ENCODE peak calls at places on chromosomes 16 and 17, in eight cellular contexts. One of them, this sample, is unnamed.

GRCh38 chr17:60231691-60232090 is 81.9 kb downstream of the CA4 start:
- DNase-seq in GM12892: no peak
- DNase-seq in astrocyte of the spinal cord: peak
- DNase-seq in Peyer's patch: no peak
- DNase-seq in fibroblast of pulmonary artery: peak
- DNase-seq in PC-3: no peak
- DNase-seq in frontal cortex: peak
- DNase-seq in T-helper 1 cell: no peak
- DNase-seq in this sample: no peak

GRCh38 chr17:80516533-80516932 is 28.1 kb upstream of the RPTOR start:
- DNase-seq in GM12892: no peak
- DNase-seq in fibroblast of pulmonary artery: no peak
- DNase-seq in Peyer's patch: no peak
- DNase-seq in T-helper 1 cell: no peak
- DNase-seq in frontal cortex: no peak
- DNase-seq in astrocyte of the spinal cord: no peak
- DNase-seq in PC-3: no peak
- DNase-seq in this sample: no peak

GRCh38 chr17:51778842-51779241 is 379.7 kb downstream of the CA10 start:
- DNase-seq in Peyer's patch: no peak
- DNase-seq in frontal cortex: no peak
- DNase-seq in astrocyte of the spinal cord: no peak
- DNase-seq in PC-3: no peak
- DNase-seq in fibroblast of pulmonary artery: no peak
- DNase-seq in GM12892: no peak
- DNase-seq in T-helper 1 cell: no peak
- DNase-seq in this sample: no peak

GRCh38 chr17:82175166-82175565 is 37.5 kb downstream of the CCDC57 start:
- DNase-seq in Peyer's patch: no peak
- DNase-seq in PC-3: no peak
- DNase-seq in GM12892: no peak
- DNase-seq in astrocyte of the spinal cord: no peak
- DNase-seq in T-helper 1 cell: no peak
- DNase-seq in fibroblast of pulmonary artery: no peak
- DNase-seq in frontal cortex: no peak
- DNase-seq in this sample: no peak

GRCh38 chr16:84844561-84845495 is 25.0 kb downstream of the CRISPLD2 start:
- DNase-seq in PC-3: no peak
- DNase-seq in GM12892: peak
- DNase-seq in fibroblast of pulmonary artery: no peak
- DNase-seq in astrocyte of the spinal cord: no peak
- DNase-seq in T-helper 1 cell: no peak
- DNase-seq in Peyer's patch: no peak
- DNase-seq in frontal cortex: no peak
- DNase-seq in this sample: no peak

GRCh38 chr16:28010671-28011070 is 52.8 kb downstream of the GSG1L start:
- DNase-seq in Peyer's patch: no peak
- DNase-seq in GM12892: no peak
- DNase-seq in T-helper 1 cell: no peak
- DNase-seq in PC-3: no peak
- DNase-seq in fibroblast of pulmonary artery: peak
- DNase-seq in frontal cortex: no peak
- DNase-seq in astrocyte of the spinal cord: no peak
- DNase-seq in this sample: no peak

GRCh38 chr16:12900599-12901203 is 697 bp upstream of the SHISA9 start:
- DNase-seq in Peyer's patch: no peak
- DNase-seq in astrocyte of the spinal cord: no peak
- DNase-seq in GM12892: no peak
- DNase-seq in PC-3: no peak
- DNase-seq in fibroblast of pulmonary artery: no peak
- DNase-seq in frontal cortex: no peak
- DNase-seq in T-helper 1 cell: no peak
- DNase-seq in this sample: no peak

GRCh38 chr17:5468075-5468473 is 708 bp downstream of the DHX33 start:
- DNase-seq in Peyer's patch: no peak
- DNase-seq in PC-3: no peak
- DNase-seq in frontal cortex: no peak
- DNase-seq in fibroblast of pulmonary artery: no peak
- DNase-seq in GM12892: no peak
- DNase-seq in T-helper 1 cell: no peak
- DNase-seq in astrocyte of the spinal cord: peak
- DNase-seq in this sample: no peak

GRCh38 chr16:2486645-2487516 is 12.0 kb downstream of the TBC1D24 start:
- DNase-seq in GM12892: peak
- DNase-seq in astrocyte of the spinal cord: no peak
- DNase-seq in fibroblast of pulmonary artery: no peak
- DNase-seq in frontal cortex: peak
- DNase-seq in T-helper 1 cell: peak
- DNase-seq in Peyer's patch: peak
- DNase-seq in PC-3: no peak
- DNase-seq in this sample: no peak

GRCh38 chr17:58415371-58416055 is 1.8 kb downstream of the RNF43 start:
- DNase-seq in T-helper 1 cell: no peak
- DNase-seq in Peyer's patch: peak
- DNase-seq in GM12892: no peak
- DNase-seq in fibroblast of pulmonary artery: no peak
- DNase-seq in frontal cortex: no peak
- DNase-seq in astrocyte of the spinal cord: no peak
- DNase-seq in PC-3: peak
- DNase-seq in this sample: no peak

GRCh38 chr16:51636913-51637743 is 486.1 kb upstream of the SALL1 start:
- DNase-seq in Peyer's patch: no peak
- DNase-seq in fibroblast of pulmonary artery: no peak
- DNase-seq in GM12892: no peak
- DNase-seq in T-helper 1 cell: no peak
- DNase-seq in PC-3: peak
- DNase-seq in astrocyte of the spinal cord: no peak
- DNase-seq in frontal cortex: no peak
- DNase-seq in this sample: no peak

GRCh38 chr17:77371117-77371887 is 230.5 kb downstream of the SEC14L1 start:
- DNase-seq in Peyer's patch: peak
- DNase-seq in GM12892: no peak
- DNase-seq in fibroblast of pulmonary artery: no peak
- DNase-seq in T-helper 1 cell: no peak
- DNase-seq in astrocyte of the spinal cord: peak
- DNase-seq in frontal cortex: no peak
- DNase-seq in PC-3: no peak
- DNase-seq in this sample: no peak

GRCh38 chr16:81567987-81568748 is 123.6 kb downstream of the CMIP start:
- DNase-seq in fibroblast of pulmonary artery: peak
- DNase-seq in T-helper 1 cell: no peak
- DNase-seq in astrocyte of the spinal cord: peak
- DNase-seq in Peyer's patch: peak
- DNase-seq in frontal cortex: peak
- DNase-seq in GM12892: no peak
- DNase-seq in PC-3: peak
- DNase-seq in this sample: no peak

GRCh38 chr16:54455021-54455725 is 168.6 kb upstream of the IRX3 start:
- DNase-seq in GM12892: no peak
- DNase-seq in PC-3: no peak
- DNase-seq in Peyer's patch: no peak
- DNase-seq in T-helper 1 cell: no peak
- DNase-seq in frontal cortex: no peak
- DNase-seq in astrocyte of the spinal cord: no peak
- DNase-seq in fibroblast of pulmonary artery: no peak
- DNase-seq in this sample: no peak

GRCh38 chr16:72552675-72553074 is 380.7 kb upstream of the PMFBP1 start:
- DNase-seq in fibroblast of pulmonary artery: no peak
- DNase-seq in T-helper 1 cell: no peak
- DNase-seq in GM12892: no peak
- DNase-seq in Peyer's patch: no peak
- DNase-seq in PC-3: no peak
- DNase-seq in frontal cortex: no peak
- DNase-seq in astrocyte of the spinal cord: no peak
- DNase-seq in this sample: no peak

GRCh38 chr17:72165202-72165972 is 44.6 kb downstream of the SOX9 start:
- DNase-seq in astrocyte of the spinal cord: no peak
- DNase-seq in fibroblast of pulmonary artery: no peak
- DNase-seq in Peyer's patch: no peak
- DNase-seq in T-helper 1 cell: no peak
- DNase-seq in frontal cortex: no peak
- DNase-seq in PC-3: no peak
- DNase-seq in GM12892: no peak
- DNase-seq in this sample: no peak

GRCh38 chr16:86321491-86321890 is 188.8 kb upstream of the FOXF1 start:
- DNase-seq in PC-3: no peak
- DNase-seq in frontal cortex: no peak
- DNase-seq in T-helper 1 cell: no peak
- DNase-seq in astrocyte of the spinal cord: no peak
- DNase-seq in Peyer's patch: no peak
- DNase-seq in GM12892: no peak
- DNase-seq in fibroblast of pulmonary artery: no peak
- DNase-seq in this sample: no peak

GRCh38 chr16:4515611-4516233 is 22.9 kb downstream of the CDIP1 start:
- DNase-seq in frontal cortex: no peak
- DNase-seq in PC-3: no peak
- DNase-seq in T-helper 1 cell: no peak
- DNase-seq in GM12892: no peak
- DNase-seq in fibroblast of pulmonary artery: peak
- DNase-seq in Peyer's patch: no peak
- DNase-seq in astrocyte of the spinal cord: no peak
- DNase-seq in this sample: no peak

GRCh38 chr16:12097523-12098428 is 121.2 kb downstream of the SNX29 start:
- DNase-seq in GM12892: no peak
- DNase-seq in PC-3: peak
- DNase-seq in Peyer's patch: no peak
- DNase-seq in T-helper 1 cell: no peak
- DNase-seq in frontal cortex: peak
- DNase-seq in astrocyte of the spinal cord: peak
- DNase-seq in fibroblast of pulmonary artery: peak
- DNase-seq in this sample: no peak

GRCh38 chr16:23362460-23363317 is 60.6 kb downstream of the SCNN1B start:
- DNase-seq in Peyer's patch: peak
- DNase-seq in astrocyte of the spinal cord: no peak
- DNase-seq in frontal cortex: no peak
- DNase-seq in T-helper 1 cell: no peak
- DNase-seq in GM12892: no peak
- DNase-seq in PC-3: peak
- DNase-seq in fibroblast of pulmonary artery: no peak
- DNase-seq in this sample: no peak

GRCh38 chr17:1573932-1574696 is 11.5 kb upstream of the PITPNA start:
- DNase-seq in fibroblast of pulmonary artery: peak
- DNase-seq in GM12892: peak
- DNase-seq in astrocyte of the spinal cord: peak
- DNase-seq in frontal cortex: peak
- DNase-seq in T-helper 1 cell: peak
- DNase-seq in PC-3: peak
- DNase-seq in Peyer's patch: peak
- DNase-seq in this sample: no peak

GRCh38 chr16:56321159-56321558 is 104.2 kb downstream of the AMFR start:
- DNase-seq in GM12892: no peak
- DNase-seq in astrocyte of the spinal cord: no peak
- DNase-seq in PC-3: no peak
- DNase-seq in Peyer's patch: no peak
- DNase-seq in frontal cortex: no peak
- DNase-seq in fibroblast of pulmonary artery: no peak
- DNase-seq in T-helper 1 cell: no peak
- DNase-seq in this sample: no peak

GRCh38 chr16:55437627-55438026 is 41.4 kb upstream of the MMP2 start:
- DNase-seq in Peyer's patch: no peak
- DNase-seq in GM12892: no peak
- DNase-seq in fibroblast of pulmonary artery: peak
- DNase-seq in frontal cortex: no peak
- DNase-seq in T-helper 1 cell: no peak
- DNase-seq in PC-3: no peak
- DNase-seq in astrocyte of the spinal cord: no peak
- DNase-seq in this sample: no peak

GRCh38 chr16:70746708-70747424 is 54.1 kb downstream of the VAC14 start:
- DNase-seq in Peyer's patch: peak
- DNase-seq in PC-3: peak
- DNase-seq in T-helper 1 cell: no peak
- DNase-seq in frontal cortex: no peak
- DNase-seq in fibroblast of pulmonary artery: peak
- DNase-seq in GM12892: no peak
- DNase-seq in astrocyte of the spinal cord: peak
- DNase-seq in this sample: no peak

GRCh38 chr16:66289051-66289680 is 77.3 kb upstream of the CDH5 start:
- DNase-seq in fibroblast of pulmonary artery: no peak
- DNase-seq in GM12892: no peak
- DNase-seq in Peyer's patch: no peak
- DNase-seq in T-helper 1 cell: no peak
- DNase-seq in PC-3: no peak
- DNase-seq in astrocyte of the spinal cord: no peak
- DNase-seq in frontal cortex: no peak
- DNase-seq in this sample: no peak

GRCh38 chr17:18938692-18939023 is 13.3 kb upstream of the SLC5A10 start:
- DNase-seq in T-helper 1 cell: no peak
- DNase-seq in frontal cortex: no peak
- DNase-seq in GM12892: no peak
- DNase-seq in PC-3: no peak
- DNase-seq in Peyer's patch: no peak
- DNase-seq in fibroblast of pulmonary artery: no peak
- DNase-seq in astrocyte of the spinal cord: no peak
- DNase-seq in this sample: no peak

GRCh38 chr17:38605852-38606645 is at the start of gene SRCIN1:
- DNase-seq in Peyer's patch: peak
- DNase-seq in PC-3: peak
- DNase-seq in GM12892: peak
- DNase-seq in frontal cortex: peak
- DNase-seq in fibroblast of pulmonary artery: no peak
- DNase-seq in T-helper 1 cell: no peak
- DNase-seq in astrocyte of the spinal cord: no peak
- DNase-seq in this sample: no peak

GRCh38 chr17:41424111-41424635 is at the start of gene KRT37:
- DNase-seq in PC-3: no peak
- DNase-seq in fibroblast of pulmonary artery: no peak
- DNase-seq in frontal cortex: no peak
- DNase-seq in astrocyte of the spinal cord: no peak
- DNase-seq in Peyer's patch: no peak
- DNase-seq in T-helper 1 cell: no peak
- DNase-seq in GM12892: no peak
- DNase-seq in this sample: no peak

GRCh38 chr16:2237076-2237551 is 870 bp downstream of the DNASE1L2 start:
- DNase-seq in astrocyte of the spinal cord: no peak
- DNase-seq in GM12892: peak
- DNase-seq in Peyer's patch: no peak
- DNase-seq in T-helper 1 cell: no peak
- DNase-seq in PC-3: no peak
- DNase-seq in fibroblast of pulmonary artery: no peak
- DNase-seq in frontal cortex: no peak
- DNase-seq in this sample: no peak

GRCh38 chr17:7634384-7634783 is 4.4 kb downstream of the SHBG start:
- DNase-seq in frontal cortex: peak
- DNase-seq in Peyer's patch: no peak
- DNase-seq in T-helper 1 cell: no peak
- DNase-seq in astrocyte of the spinal cord: peak
- DNase-seq in fibroblast of pulmonary artery: peak
- DNase-seq in PC-3: peak
- DNase-seq in GM12892: no peak
- DNase-seq in this sample: no peak

GRCh38 chr17:17537311-17538099 is 41.3 kb upstream of the RASD1 start:
- DNase-seq in PC-3: no peak
- DNase-seq in T-helper 1 cell: no peak
- DNase-seq in frontal cortex: no peak
- DNase-seq in astrocyte of the spinal cord: no peak
- DNase-seq in Peyer's patch: no peak
- DNase-seq in fibroblast of pulmonary artery: no peak
- DNase-seq in GM12892: no peak
- DNase-seq in this sample: no peak

This sample was measured in SK-N-MC.